ENCODE peak calls at places on chromosomes 11 and 22, in six cellular contexts. K is K562, O is WTC11, I is HepG2, Y is H1, Q is GM12878. A is an unnamed sample.

GRCh38 chr22:23053912-23054530 is 16.3 kb upstream of the GNAZ start:
- DNase-seq in K (no peak), O (peak), I (no peak), Y (no peak), Q (no peak), A (no peak)

GRCh38 chr11:122665882-122666281 is 10.4 kb downstream of the UBASH3B start:
- DNase-seq in K (no peak), O (no peak), I (no peak), Y (no peak), Q (no peak), A (no peak)

GRCh38 chr22:41876675-41877074 is 38.2 kb downstream of the SHISA8 start:
- DNase-seq in K (no peak), O (no peak), I (no peak), Y (no peak), Q (no peak), A (no peak)

GRCh38 chr22:24208012-24208749 is 26.9 kb downstream of the SUSD2 start:
- DNase-seq in K (no peak), O (no peak), I (peak), Y (no peak), Q (no peak), A (no peak)

GRCh38 chr11:101487775-101488174 is 96.0 kb downstream of the TRPC6 start:
- DNase-seq in K (no peak), O (no peak), I (no peak), Y (no peak), Q (no peak), A (no peak)

GRCh38 chr11:118343981-118344521 is at the start of gene CD3G:
- DNase-seq in K (no peak), O (no peak), I (no peak), Y (no peak), Q (no peak), A (no peak)

GRCh38 chr11:134664863-134665535 is 253.0 kb upstream of the B3GAT1 start:
- DNase-seq in K (no peak), O (no peak), I (no peak), Y (no peak), Q (no peak), A (no peak)

GRCh38 chr22:20751185-20751851 is 22.6 kb upstream of the SERPIND1 start:
- DNase-seq in K (no peak), O (peak), I (no peak), Y (no peak), Q (no peak), A (peak)

GRCh38 chr11:73411031-73411430 is 34.8 kb downstream of the RELT start:
- DNase-seq in K (no peak), O (no peak), I (no peak), Y (no peak), Q (no peak), A (no peak)

DNA sequence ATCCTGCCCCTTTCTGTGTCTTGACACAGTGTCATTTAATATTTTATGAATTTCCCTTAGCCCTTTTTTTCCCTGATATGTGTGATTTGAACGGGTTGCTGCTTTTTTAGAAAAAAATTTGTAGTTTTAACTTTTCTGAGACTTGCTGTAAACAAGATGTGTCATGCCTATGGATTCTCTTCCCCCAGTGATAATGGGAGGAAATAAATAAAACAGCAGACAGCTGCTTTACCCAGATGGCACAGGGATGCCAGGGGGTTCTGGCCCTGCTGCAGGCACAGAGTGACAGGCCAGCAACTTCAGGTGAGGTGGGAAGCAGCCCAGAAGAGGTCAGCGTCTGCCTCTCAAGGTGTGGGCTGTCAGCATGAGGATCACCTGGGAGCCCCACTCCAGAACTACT is 266.9 kb downstream of the KIRREL3 start:
- DNase-seq in K (no peak), O (no peak), I (no peak), Y (no peak), Q (no peak), A (no peak)
- TF ChIP-seq CREB1 in K (no peak), O (no peak), I (no peak), Y (no peak), Q (no peak), A (no peak)

DNA sequence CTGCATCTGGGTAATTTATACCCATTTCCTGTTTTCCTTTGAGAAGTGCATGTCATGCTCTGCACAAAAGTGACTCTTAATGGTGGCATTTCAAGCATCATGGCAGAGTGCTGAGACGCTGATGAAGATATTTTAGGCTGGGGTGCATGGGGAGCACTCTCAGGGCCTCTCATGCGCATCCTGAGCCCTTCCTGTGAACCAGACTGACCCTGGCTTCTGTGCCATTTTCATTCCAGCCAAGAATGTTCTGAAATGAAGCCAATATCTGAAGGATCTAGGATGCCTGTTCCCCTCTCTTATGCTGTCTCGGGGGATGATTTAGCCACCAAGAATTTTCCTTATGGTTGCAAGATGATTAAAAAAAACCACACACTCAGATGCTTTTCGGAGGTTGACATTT is 61.5 kb downstream of the MIAT start:
- DNase-seq in K (no peak), O (no peak), I (no peak), Y (no peak), Q (no peak), A (no peak)
- TF ChIP-seq CREB1 in K (no peak), O (no peak), I (no peak), Y (no peak), Q (no peak), A (no peak)

GRCh38 chr11:15602779-15603178 is 488.1 kb downstream of the INSC start:
- DNase-seq in K (no peak), O (no peak), I (no peak), Y (no peak), Q (no peak), A (no peak)

GRCh38 chr11:15605094-15605493 is 490.4 kb downstream of the INSC start:
- DNase-seq in K (no peak), O (no peak), I (no peak), Y (no peak), Q (no peak), A (no peak)

GRCh38 chr11:15599376-15599775 is 484.7 kb downstream of the INSC start:
- DNase-seq in K (no peak), O (no peak), I (no peak), Y (no peak), Q (no peak), A (no peak)

GRCh38 chr11:15602042-15602441 is 487.3 kb downstream of the INSC start:
- DNase-seq in K (no peak), O (no peak), I (no peak), Y (no peak), Q (no peak), A (no peak)

GRCh38 chr11:15603208-15603607 is 488.5 kb downstream of the INSC start:
- DNase-seq in K (no peak), O (no peak), I (no peak), Y (no peak), Q (no peak), A (no peak)
- TF ChIP-seq CREB1 in K (no peak), O (no peak), I (no peak), Y (no peak), Q (no peak), A (no peak)

GRCh38 chr22:36017661-36018091 is 10.9 kb downstream of the RBFOX2 start:
- DNase-seq in K (no peak), O (no peak), I (no peak), Y (no peak), Q (peak), A (no peak)

GRCh38 chr22:36022697-36023096 is 5.9 kb downstream of the RBFOX2 start:
- DNase-seq in K (no peak), O (no peak), I (no peak), Y (no peak), Q (no peak), A (no peak)

GRCh38 chr22:36021649-36022048 is 7.0 kb downstream of the RBFOX2 start:
- DNase-seq in K (no peak), O (no peak), I (no peak), Y (no peak), Q (no peak), A (no peak)

GRCh38 chr22:36026741-36027140 is 1.9 kb downstream of the RBFOX2 start:
- DNase-seq in K (no peak), O (no peak), I (no peak), Y (no peak), Q (no peak), A (peak)

GRCh38 chr22:36022162-36022561 is 6.5 kb downstream of the RBFOX2 start:
- DNase-seq in K (no peak), O (no peak), I (no peak), Y (no peak), Q (no peak), A (no peak)
- TF ChIP-seq CREB1 in K (no peak), O (no peak), I (no peak), Y (no peak), Q (no peak), A (no peak)

GRCh38 chr22:27811778-27812177 is 10.2 kb upstream of the MN1 start:
- DNase-seq in K (no peak), O (no peak), I (no peak), Y (no peak), Q (no peak), A (no peak)

GRCh38 chr22:27809226-27809625 is 7.7 kb upstream of the MN1 start:
- DNase-seq in K (no peak), O (no peak), I (no peak), Y (no peak), Q (no peak), A (no peak)

GRCh38 chr22:27809700-27810365 is 8.3 kb upstream of the MN1 start:
- DNase-seq in K (no peak), O (no peak), I (no peak), Y (no peak), Q (no peak), A (no peak)

GRCh38 chr22:27808730-27809129 is 7.2 kb upstream of the MN1 start:
- DNase-seq in K (no peak), O (no peak), I (no peak), Y (no peak), Q (no peak), A (no peak)

DNA sequence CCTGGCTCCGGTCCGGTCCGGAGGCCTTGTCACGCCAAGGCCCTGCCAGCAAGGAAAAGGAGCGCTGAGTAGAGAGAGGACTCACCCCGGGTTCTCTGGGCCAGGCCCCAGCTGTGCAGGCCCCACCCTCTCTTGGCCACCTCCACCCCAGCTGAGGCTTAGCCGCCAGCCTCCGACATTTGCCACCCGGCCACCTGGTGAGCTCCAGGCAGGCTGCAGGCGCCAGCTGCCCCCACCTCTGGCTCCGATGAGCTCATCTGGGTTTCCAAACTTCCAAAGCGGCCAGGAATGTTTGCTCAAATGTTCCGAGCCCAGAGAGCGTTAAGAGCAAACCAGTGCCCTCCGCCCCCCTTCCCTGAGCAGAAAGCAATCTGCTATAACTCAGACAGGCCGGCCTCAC is 9.0 kb upstream of the MN1 start:
- DNase-seq in K (no peak), O (no peak), I (peak), Y (no peak), Q (no peak), A (no peak)
- TF ChIP-seq CREB1 in K (no peak), O (no peak), I (no peak), Y (no peak), Q (no peak), A (no peak)

GRCh38 chr11:120389693-120390584 is 53.7 kb downstream of the ARHGEF12 start:
- DNase-seq in K (no peak), O (no peak), I (no peak), Y (no peak), Q (no peak), A (no peak)

GRCh38 chr11:120390585-120390922 is 54.3 kb downstream of the ARHGEF12 start:
- DNase-seq in K (no peak), O (no peak), I (peak), Y (no peak), Q (no peak), A (no peak)

GRCh38 chr11:120392299-120392698 is 56.1 kb downstream of the ARHGEF12 start:
- DNase-seq in K (no peak), O (no peak), I (no peak), Y (no peak), Q (no peak), A (no peak)

GRCh38 chr11:120391854-120392253 is 55.6 kb downstream of the ARHGEF12 start:
- DNase-seq in K (no peak), O (no peak), I (peak), Y (no peak), Q (no peak), A (no peak)

DNA sequence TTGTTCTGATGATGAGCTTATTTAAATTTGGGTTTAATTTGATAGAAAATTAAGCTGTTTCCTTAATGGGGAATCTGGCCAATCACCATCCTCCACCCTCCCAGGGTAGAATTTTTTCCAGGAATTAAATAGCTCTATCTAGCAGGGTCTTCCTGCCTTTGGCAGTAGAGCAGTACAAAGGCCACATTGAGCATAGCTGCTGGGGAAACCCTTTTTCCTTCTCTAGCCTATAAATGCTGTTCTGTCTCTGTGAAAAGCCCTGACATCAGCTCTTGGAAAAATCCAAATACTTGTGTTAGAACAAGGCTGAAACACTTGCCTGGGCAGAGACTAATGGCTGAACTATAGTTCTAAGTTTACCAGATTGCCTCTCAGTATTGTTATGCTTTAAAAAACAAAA is 55.1 kb downstream of the ARHGEF12 start:
- DNase-seq in K (no peak), O (no peak), I (peak), Y (no peak), Q (no peak), A (peak)
- TF ChIP-seq CREB1 in K (no peak), O (no peak), I (no peak), Y (no peak), Q (no peak), A (no peak)

DNA sequence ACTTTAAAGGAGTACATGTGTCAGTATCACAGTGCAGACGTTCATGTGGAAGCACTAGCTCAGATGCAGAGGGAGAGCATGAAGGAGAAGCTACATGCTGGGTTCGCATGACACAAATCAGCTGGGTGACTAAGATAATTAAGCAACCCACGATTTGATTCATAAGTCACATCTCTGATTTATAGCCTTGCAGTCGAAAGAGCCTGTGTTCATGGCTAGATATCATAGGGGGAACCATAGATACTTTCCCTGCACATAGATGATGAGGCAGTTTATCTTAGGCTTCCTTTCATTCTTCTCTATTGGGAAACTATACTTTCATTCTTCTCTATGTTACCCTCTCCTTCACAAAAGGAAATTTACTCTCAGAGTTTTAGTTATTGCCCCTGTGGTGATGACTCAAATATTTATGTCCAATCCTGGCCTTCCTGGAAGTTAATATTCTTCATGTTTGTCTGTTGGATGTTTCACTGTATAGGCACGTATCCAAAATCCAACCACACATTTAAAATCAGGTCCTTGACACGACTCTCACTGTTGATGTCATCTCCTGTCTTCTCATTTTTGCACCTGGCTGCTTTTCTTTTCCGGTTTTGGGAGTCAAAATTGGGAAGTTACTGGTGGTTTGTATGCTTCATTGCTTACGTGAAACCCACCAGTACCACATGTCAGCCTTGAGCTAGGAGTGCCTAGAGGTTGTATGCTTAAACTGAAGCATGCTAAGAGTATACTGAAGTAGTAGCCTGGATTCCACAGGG is 56.3 kb upstream of the SLC5A12 start:
- DNase-seq in K (no peak), O (no peak), I (no peak), Y (no peak), Q (no peak), A (no peak)
- TF ChIP-seq CREB1 in K (no peak), O (no peak), I (no peak), Y (no peak), Q (no peak), A (no peak)

GRCh38 chr11:34502949-34503348 is 10.6 kb downstream of the ELF5 start:
- DNase-seq in K (no peak), O (no peak), I (no peak), Y (no peak), Q (no peak), A (no peak)

GRCh38 chr11:34501962-34502361 is 11.6 kb downstream of the ELF5 start:
- DNase-seq in K (no peak), O (no peak), I (no peak), Y (no peak), Q (no peak), A (no peak)

GRCh38 chr11:34505874-34506273 is 7.7 kb downstream of the ELF5 start:
- DNase-seq in K (no peak), O (no peak), I (no peak), Y (no peak), Q (no peak), A (no peak)

GRCh38 chr11:34499719-34500505 is 13.7 kb downstream of the ELF5 start:
- DNase-seq in K (no peak), O (no peak), I (no peak), Y (no peak), Q (no peak), A (no peak)

DNA sequence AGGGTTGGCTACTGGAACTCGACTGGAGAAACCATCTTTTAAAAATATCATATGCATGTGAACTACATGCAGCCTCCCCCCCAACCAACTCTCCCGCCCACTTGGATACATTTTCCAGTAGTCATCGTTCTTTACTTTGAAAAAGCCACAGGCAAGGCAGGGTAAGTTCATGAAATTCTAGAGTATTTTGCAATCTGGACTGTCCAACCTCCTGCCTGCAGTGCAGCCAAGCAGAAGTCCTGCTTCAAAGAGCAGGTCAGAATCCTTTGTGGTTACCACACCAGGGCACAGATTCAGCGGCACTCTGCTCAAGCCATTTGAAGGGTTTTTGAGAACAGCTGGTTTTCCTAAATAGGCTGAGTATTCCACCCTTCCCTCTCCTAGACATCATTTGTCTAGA is 12.1 kb downstream of the ELF5 start:
- DNase-seq in K (no peak), O (no peak), I (peak), Y (no peak), Q (no peak), A (no peak)
- TF ChIP-seq CREB1 in K (no peak), O (no peak), I (peak), Y (no peak), Q (no peak), A (no peak)

GRCh38 chr22:30204015-30204741 is 42.4 kb downstream of the LIF start:
- DNase-seq in K (no peak), O (no peak), I (no peak), Y (no peak), Q (no peak), A (no peak)

GRCh38 chr22:30201970-30202369 is 44.6 kb downstream of the LIF start:
- DNase-seq in K (no peak), O (no peak), I (no peak), Y (no peak), Q (no peak), A (no peak)

GRCh38 chr22:30205281-30206115 is 41.1 kb downstream of the LIF start:
- DNase-seq in K (no peak), O (no peak), I (peak), Y (no peak), Q (no peak), A (no peak)

GRCh38 chr22:30204742-30205111 is 41.8 kb downstream of the LIF start:
- DNase-seq in K (no peak), O (no peak), I (no peak), Y (no peak), Q (no peak), A (no peak)

GRCh38 chr22:30202531-30203006 is 44.0 kb downstream of the LIF start:
- DNase-seq in K (no peak), O (no peak), I (no peak), Y (no peak), Q (no peak), A (no peak)
- TF ChIP-seq CREB1 in K (no peak), O (no peak), I (no peak), Y (no peak), Q (no peak), A (no peak)

A was measured in GM23338.